ENCODE peak calls at places on chromosomes 16 and 17, in nine cellular contexts. B, L, A, R, G, C, F, K and M are unnamed samples.

GRCh38 chr17:82088838-82089722 is 9.0 kb downstream of the FASN start:
- DNase-seq in B (peak; percentile 89), F (no peak), L (no peak), C (no peak), A (no peak), G (no peak), R (no peak), K (no peak), M (no peak)

GRCh38 chr16:90028985-90029384 is 9.7 kb upstream of the DBNDD1 start:
- DNase-seq in F (no peak), C (no peak), B (peak; percentile 36), A (no peak), R (no peak), G (no peak), L (no peak), K (no peak), M (no peak)

GRCh38 chr17:47978324-47978723 is 7.4 kb downstream of the CDK5RAP3 start:
- DNase-seq in L (no peak), R (peak; percentile 72), C (peak; percentile 87), B (peak; percentile 96), G (peak; percentile 80), A (peak; percentile 59), F (peak; percentile 75), K (peak; percentile 81), M (no peak)

GRCh38 chr16:59909262-59909661 is 1175.1 kb upstream of the GOT2 start:
- DNase-seq in C (no peak), K (no peak), B (no peak), F (no peak), R (no peak), A (no peak), G (no peak), L (no peak), M (no peak)

GRCh38 chr17:76530826-76531500 is 6.5 kb downstream of the CYGB start:
- DNase-seq in A (no peak), R (no peak), C (no peak), L (no peak), G (peak; percentile 24), K (no peak), F (no peak), B (peak; percentile 50), M (no peak)

GRCh38 chr16:16062023-16062932 is 112.9 kb downstream of the ABCC1 start:
- DNase-seq in R (no peak), A (no peak), F (no peak), G (no peak), K (peak; percentile 40), C (peak; percentile 21), B (no peak), L (no peak), M (no peak)

GRCh38 chr16:74774223-74775139 is at the start of gene FA2H:
- DNase-seq in R (peak; percentile 70), F (peak; percentile 63), C (peak; percentile 88), B (peak; percentile 94), L (peak; percentile 79), A (peak; percentile 95), K (peak; percentile 91), G (peak; percentile 93), M (no peak)

GRCh38 chr17:17231621-17232302 is 5.2 kb downstream of the FLCN start:
- DNase-seq in G (no peak), A (no peak), C (no peak), L (no peak), R (no peak), K (no peak), F (no peak), B (peak; percentile 13), M (no peak)

GRCh38 chr16:7513429-7513828 is 180.8 kb downstream of the RBFOX1 start:
- DNase-seq in R (no peak), A (peak; percentile 10), K (no peak), C (peak; percentile 31), B (no peak), L (no peak), G (no peak), F (no peak), M (no peak)
- TF ChIP-seq CTCF in R (peak; percentile 53), A (peak; percentile 43), K (peak; percentile 4), C (no peak), B (no peak), L (no peak), G (no peak), F (peak; percentile 27), M (no peak)

GRCh38 chr17:10360578-10360977 is 12.2 kb downstream of the MYH13 start:
- DNase-seq in L (no peak), A (no peak), B (no peak), R (no peak), F (no peak), K (no peak), G (no peak), C (no peak), M (no peak)

GRCh38 chr17:10352866-10353265 is 19.9 kb downstream of the MYH13 start:
- DNase-seq in R (no peak), K (no peak), L (no peak), A (no peak), G (no peak), F (no peak), C (no peak), B (no peak), M (no peak)

DNA sequence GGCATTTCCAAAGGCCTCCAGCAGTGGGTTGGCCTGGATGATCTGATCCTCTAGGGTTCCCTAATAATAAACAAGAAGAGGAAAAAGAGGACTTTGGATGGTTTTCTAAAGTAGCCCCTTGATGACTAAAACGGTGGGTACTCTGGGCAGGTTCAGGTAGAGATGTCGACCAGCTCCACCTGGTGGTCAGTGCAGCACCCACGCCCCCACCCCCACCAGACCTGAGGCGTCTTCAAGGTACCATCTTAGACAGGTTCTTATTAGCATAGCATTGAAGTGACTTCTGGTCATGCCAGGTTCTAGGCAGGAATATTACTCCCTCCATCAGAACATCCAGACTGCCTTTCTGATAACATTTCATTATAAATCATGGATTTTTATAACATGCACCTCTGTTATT is 15.0 kb downstream of the MYH13 start:
- DNase-seq in F (peak; percentile 32), R (no peak), B (no peak), C (peak; percentile 72), A (peak; percentile 14), K (peak; percentile 50), L (no peak), G (peak; percentile 53), M (no peak)
- TF ChIP-seq CTCF in F (peak; percentile 61), R (peak; percentile 55), B (no peak), C (peak; percentile 58), A (no peak), K (peak; percentile 50), L (no peak), G (peak; percentile 61), M (no peak)

DNA sequence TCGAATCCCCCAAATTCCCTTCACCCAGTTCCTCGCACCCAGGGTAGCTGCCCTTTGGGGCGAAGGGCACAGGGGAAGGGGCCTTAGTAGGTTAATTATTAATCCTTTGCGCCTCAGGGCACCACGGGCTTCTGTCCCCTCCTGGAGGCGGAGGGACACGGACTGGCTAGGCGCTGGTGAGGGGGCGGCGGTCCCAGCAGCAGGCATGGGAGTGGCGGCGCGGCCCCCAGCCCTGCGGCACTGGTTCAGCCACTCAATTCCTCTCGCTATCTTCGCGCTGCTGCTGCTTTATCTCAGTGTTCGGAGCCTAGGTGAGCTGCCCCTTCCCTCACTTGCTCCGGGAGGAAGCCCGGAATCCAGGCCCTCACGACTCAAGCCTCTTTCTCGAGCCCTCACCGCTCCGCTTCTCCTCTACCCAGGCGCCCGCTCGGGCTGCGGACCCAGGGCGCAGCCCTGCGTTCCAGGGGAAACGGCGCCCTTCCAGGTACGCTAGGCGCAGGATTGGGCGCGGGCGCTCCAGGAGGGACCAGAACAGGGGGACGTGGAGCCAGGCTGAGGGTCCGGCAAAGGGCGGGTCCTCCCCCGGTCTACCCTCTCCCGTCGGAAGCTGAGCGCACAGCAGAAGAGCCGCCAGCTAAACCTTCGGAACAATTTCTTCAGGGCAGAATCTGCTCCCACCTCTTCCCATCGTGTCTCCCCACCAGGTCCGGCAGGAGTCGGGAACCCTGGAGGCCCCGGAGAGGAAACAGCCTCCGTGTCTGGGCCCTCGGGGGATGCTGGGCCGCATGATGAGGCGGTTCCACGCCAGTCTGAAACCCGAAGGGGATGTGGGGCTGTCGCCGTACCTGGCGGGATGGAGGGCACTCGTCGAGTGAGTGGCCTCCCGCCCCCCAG is at the start of gene GLTPD2:
- DNase-seq in F (peak; percentile 21), G (no peak), C (peak; percentile 34), B (peak; percentile 88), R (peak; percentile 9), A (no peak), L (no peak), K (no peak), M (no peak)
- TF ChIP-seq CTCF in F (no peak), G (no peak), C (no peak), B (no peak), R (no peak), A (no peak), L (no peak), K (no peak), M (no peak)

GRCh38 chr16:2386990-2387389 is 42.3 kb upstream of the CCNF start:
- DNase-seq in C (peak; percentile 50), R (no peak), K (no peak), F (peak; percentile 6), G (no peak), A (no peak), B (no peak), L (no peak), M (no peak)
- TF ChIP-seq CTCF in C (peak; percentile 24), R (peak; percentile 46), K (no peak), F (peak; percentile 53), G (no peak), A (no peak), B (peak; percentile 51), L (no peak), M (no peak)

DNA sequence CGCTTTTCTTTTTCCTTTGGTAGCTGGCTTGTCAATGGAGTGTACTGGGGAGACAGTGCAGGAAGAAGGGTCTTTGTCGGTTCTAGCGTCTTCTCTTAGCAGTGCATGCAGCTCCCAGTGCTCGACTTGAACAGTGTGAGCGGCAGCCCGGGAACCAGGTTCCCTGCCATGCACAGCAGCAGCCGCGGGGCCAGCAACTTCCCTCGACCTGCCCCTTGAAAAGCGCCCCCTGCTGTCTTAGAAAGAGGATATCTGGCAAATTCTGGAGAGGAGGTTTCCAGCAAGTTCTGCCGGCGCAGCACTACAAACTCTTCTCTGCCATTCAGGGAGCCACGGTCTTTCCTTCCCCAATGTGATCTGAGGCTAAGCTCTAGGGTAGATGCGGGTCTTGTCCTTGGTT is 451.5 kb downstream of the PMP22 start:
- DNase-seq in L (no peak), R (no peak), F (peak; percentile 62), C (peak; percentile 77), A (peak; percentile 3), K (no peak), G (no peak), B (no peak), M (no peak)
- TF ChIP-seq CTCF in L (no peak), R (peak; percentile 57), F (peak; percentile 76), C (peak; percentile 41), A (no peak), K (peak; percentile 10), G (peak; percentile 46), B (peak; percentile 12), M (no peak)